ENCODE peak calls at places on chromosomes 4 and X, in ten cellular contexts. N is lung; I is HL-60; E is aorta; X is H9; C is caudate nucleus; A is breast epithelium; J is CD4-positive, alpha-beta T cell; O is AG04450; U is HCT116. Q is an unnamed sample.

GRCh38 chr4:156998500-156999174 is 27.0 kb upstream of the PDGFC start:
- DNase-seq in O (no peak), C (no peak), X (peak), A (no peak), N (no peak), U (no peak), J (no peak), E (no peak), I (no peak), Q (no peak)

GRCh38 chr4:101682946-101683345 is 107.6 kb upstream of the BANK1 start:
- DNase-seq in O (no peak), C (no peak), N (no peak), E (no peak), X (no peak), J (no peak), I (no peak), U (no peak), A (no peak), Q (no peak)

GRCh38 chrX:3713937-3714434 is 537 bp upstream of the PRKX start:
- DNase-seq in E (no peak), C (no peak), O (no peak), N (no peak), A (no peak), I (peak), X (peak), U (no peak), J (no peak), Q (no peak)

GRCh38 chr4:112819729-112820128 is 182.8 kb downstream of the LARP7 start:
- DNase-seq in E (no peak), U (no peak), I (no peak), J (no peak), X (no peak), O (no peak), A (no peak), N (no peak), C (no peak), Q (no peak)

GRCh38 chrX:17759990-17760389 is 22.7 kb downstream of the SCML1 start:
- DNase-seq in C (no peak), O (no peak), U (no peak), X (no peak), I (no peak), E (no peak), N (no peak), A (no peak), J (no peak), Q (no peak)

GRCh38 chr4:40178672-40179071 is 18.2 kb upstream of the RHOH start:
- DNase-seq in X (no peak), O (no peak), N (no peak), J (no peak), E (no peak), C (no peak), I (no peak), A (no peak), U (no peak), Q (no peak)

GRCh38 chrX:121010218-121010617 is 24.7 kb upstream of the CT47A1 start:
- DNase-seq in X (no peak), E (no peak), U (no peak), J (no peak), I (no peak), A (no peak), N (no peak), O (no peak), C (no peak), Q (peak)

GRCh38 chr4:150176559-150176958 is 98.3 kb downstream of the DCLK2 start:
- DNase-seq in X (no peak), E (no peak), A (no peak), I (no peak), O (peak), U (no peak), N (no peak), C (no peak), J (no peak), Q (no peak)

GRCh38 chr4:143558823-143559756 is 45.6 kb downstream of the SMARCA5 start:
- DNase-seq in U (no peak), I (peak), O (no peak), A (peak), N (peak), E (peak), X (peak), C (no peak), J (peak), Q (no peak)

GRCh38 chr4:121139533-121140222 is 24.4 kb downstream of the TNIP3 start:
- DNase-seq in O (peak), A (no peak), X (no peak), U (no peak), J (no peak), E (no peak), I (no peak), C (no peak), N (no peak), Q (no peak)

GRCh38 chr4:601612-602558 is 23.5 kb upstream of the PDE6B start:
- DNase-seq in U (no peak), X (no peak), J (no peak), A (no peak), O (no peak), C (no peak), I (no peak), E (no peak), N (no peak), Q (no peak)

GRCh38 chr4:128322311-128322710 is 34.7 kb upstream of the PGRMC2 start:
- DNase-seq in U (no peak), O (no peak), J (no peak), C (no peak), X (no peak), A (no peak), I (no peak), E (no peak), N (no peak), Q (no peak)

GRCh38 chrX:10981491-10981890 is 129.6 kb upstream of the HCCS start:
- DNase-seq in J (no peak), X (no peak), N (no peak), O (no peak), A (no peak), U (no peak), I (no peak), C (no peak), E (no peak), Q (no peak)

GRCh38 chr4:89469512-89469911 is 161.9 kb upstream of the GPRIN3 start:
- DNase-seq in J (no peak), E (no peak), I (no peak), O (no peak), N (no peak), U (no peak), A (no peak), C (no peak), X (no peak), Q (no peak)

GRCh38 chr4:10889819-10890218 is 205.3 kb upstream of the CLNK start:
- DNase-seq in J (no peak), C (no peak), U (no peak), A (no peak), I (no peak), X (no peak), E (no peak), O (no peak), N (no peak), Q (no peak)

GRCh38 chrX:110741213-110741796 is 54.3 kb downstream of the CHRDL1 start:
- DNase-seq in E (no peak), A (no peak), O (no peak), I (no peak), U (no peak), X (peak), J (no peak), C (no peak), N (no peak), Q (no peak)

GRCh38 chr4:7960017-7960789 is 20.5 kb upstream of the AFAP1 start:
- DNase-seq in C (no peak), O (no peak), J (no peak), E (no peak), A (no peak), I (no peak), X (no peak), N (no peak), U (no peak), Q (no peak)

GRCh38 chrX:9876205-9876604 is 90.0 kb downstream of the SHROOM2 start:
- DNase-seq in I (no peak), J (no peak), O (no peak), N (no peak), U (no peak), X (no peak), C (no peak), A (no peak), E (no peak), Q (no peak)

GRCh38 chrX:24928114-24928513 is 87.7 kb downstream of the ARX start:
- DNase-seq in J (no peak), A (no peak), N (no peak), C (no peak), I (no peak), U (no peak), O (no peak), X (no peak), E (no peak), Q (no peak)

GRCh38 chr4:143215873-143216272 is 31.2 kb downstream of the USP38 start:
- DNase-seq in I (no peak), O (no peak), U (no peak), A (no peak), X (no peak), C (no peak), N (no peak), E (no peak), J (no peak), Q (no peak)

GRCh38 chr4:83022724-83023427 is 12.1 kb upstream of the COPS4 start:
- DNase-seq in U (no peak), J (no peak), O (no peak), N (no peak), I (peak), X (no peak), A (no peak), E (no peak), C (no peak), Q (no peak)

GRCh38 chr4:1910643-1911042 is 39.5 kb downstream of the NSD2 start:
- DNase-seq in J (no peak), O (peak), X (peak), N (no peak), A (no peak), C (no peak), I (peak), U (no peak), E (no peak), Q (peak)

GRCh38 chr4:124173892-124174291 is 538.6 kb downstream of the ANKRD50 start:
- DNase-seq in C (no peak), I (no peak), N (no peak), A (no peak), U (no peak), E (no peak), J (no peak), X (no peak), O (no peak), Q (no peak)

GRCh38 chr4:77861500-77861899 is 1.1 kb upstream of the MRPL1 start:
- DNase-seq in U (no peak), N (no peak), I (no peak), E (no peak), X (no peak), J (no peak), A (no peak), C (no peak), O (no peak), Q (no peak)

GRCh38 chrX:140190441-140191108 is 225.3 kb upstream of the CXorf66 start:
- DNase-seq in C (no peak), O (no peak), J (no peak), I (no peak), A (no peak), N (no peak), E (no peak), X (no peak), U (no peak), Q (no peak)

GRCh38 chr4:1549638-1550035 is 134.5 kb downstream of the FAM53A start:
- DNase-seq in A (no peak), J (no peak), U (no peak), N (no peak), E (no peak), C (no peak), X (no peak), O (no peak), I (no peak), Q (no peak)

GRCh38 chr4:185293202-185293601 is 83.8 kb downstream of the SNX25 start:
- DNase-seq in J (no peak), N (no peak), C (no peak), O (no peak), E (no peak), I (no peak), A (no peak), U (no peak), X (no peak), Q (no peak)

GRCh38 chr4:124631760-124632159 is 80.8 kb downstream of the ANKRD50 start:
- DNase-seq in E (no peak), I (no peak), O (peak), C (no peak), U (peak), N (peak), A (peak), J (no peak), X (no peak), Q (no peak)

GRCh38 chr4:87057835-87058234 is 123.0 kb downstream of the AFF1 start:
- DNase-seq in X (no peak), A (no peak), I (no peak), J (no peak), E (no peak), C (no peak), O (no peak), U (no peak), N (no peak), Q (no peak)
- H3K27ac ChIP-seq in X (no peak), A (peak), I (no peak), J (no peak), E (peak), C (no peak), O (no peak), U (no peak), N (peak), Q (no peak)

GRCh38 chr4:18882468-18882867 is 860.9 kb upstream of the LCORL start:
- DNase-seq in X (no peak), O (peak), A (no peak), N (no peak), E (no peak), I (no peak), C (no peak), J (no peak), U (peak), Q (no peak)
- H3K27ac ChIP-seq in X (no peak), O (peak), A (no peak), N (no peak), E (no peak), I (no peak), C (no peak), J (no peak), U (peak), Q (no peak)

GRCh38 chr4:147286846-147287587 is 193.9 kb upstream of the EDNRA start:
- DNase-seq in U (no peak), X (no peak), A (no peak), J (no peak), N (no peak), O (peak), C (no peak), E (no peak), I (no peak), Q (no peak)
- H3K27ac ChIP-seq in U (no peak), X (no peak), A (peak), J (no peak), N (no peak), O (no peak), C (no peak), E (no peak), I (no peak), Q (no peak)

GRCh38 chrX:49225858-49226257 is 7.3 kb downstream of the CACNA1F start:
- DNase-seq in I (no peak), C (no peak), J (no peak), O (no peak), X (no peak), E (no peak), N (no peak), A (no peak), U (no peak), Q (no peak)
- H3K27ac ChIP-seq in I (no peak), C (no peak), J (no peak), O (no peak), X (no peak), E (no peak), N (no peak), A (no peak), U (no peak), Q (no peak)

GRCh38 chr4:158171456-158171790 is 1.4 kb downstream of the GASK1B start:
- DNase-seq in A (no peak), C (no peak), U (no peak), O (no peak), N (no peak), J (no peak), X (no peak), I (no peak), E (no peak), Q (no peak)
- H3K27ac ChIP-seq in A (peak), C (peak), U (no peak), O (no peak), N (peak), J (no peak), X (no peak), I (no peak), E (peak), Q (peak)

GRCh38 chrX:19566359-19567141 is 51.2 kb upstream of the MAP3K15 start:
- DNase-seq in U (no peak), A (no peak), J (no peak), X (no peak), C (no peak), N (no peak), I (peak), O (peak), E (no peak), Q (no peak)
- H3K27ac ChIP-seq in U (no peak), A (no peak), J (no peak), X (no peak), C (no peak), N (peak), I (peak), O (peak), E (no peak), Q (no peak)

GRCh38 chr4:152680988-152681731 is 1.4 kb upstream of the TMEM154 start:
- DNase-seq in U (no peak), N (no peak), I (no peak), E (no peak), J (no peak), C (no peak), A (no peak), O (no peak), X (no peak), Q (no peak)
- H3K27ac ChIP-seq in U (no peak), N (no peak), I (no peak), E (no peak), J (no peak), C (no peak), A (no peak), O (no peak), X (no peak), Q (no peak)

GRCh38 chrX:130174937-130175336 is 3.2 kb downstream of the RAB33A start:
- DNase-seq in U (no peak), O (no peak), I (no peak), X (no peak), A (no peak), N (no peak), C (no peak), J (no peak), E (no peak), Q (no peak)
- H3K27ac ChIP-seq in U (no peak), O (no peak), I (no peak), X (no peak), A (no peak), N (no peak), C (no peak), J (no peak), E (no peak), Q (no peak)

GRCh38 chr4:67438975-67439374 is 106.3 kb downstream of the CENPC start:
- DNase-seq in C (no peak), U (no peak), I (no peak), N (no peak), A (no peak), E (no peak), O (no peak), X (no peak), J (no peak), Q (no peak)

GRCh38 chr4:67436742-67437141 is 108.6 kb downstream of the CENPC start:
- DNase-seq in I (no peak), A (no peak), N (no peak), U (no peak), O (no peak), C (no peak), E (no peak), X (no peak), J (no peak), Q (no peak)

GRCh38 chr4:67437974-67438713 is 107.2 kb downstream of the CENPC start:
- DNase-seq in N (no peak), U (no peak), C (no peak), O (peak), X (no peak), A (no peak), E (no peak), J (no peak), I (peak), Q (no peak)
- H3K27ac ChIP-seq in N (no peak), U (no peak), C (no peak), O (no peak), X (no peak), A (no peak), E (no peak), J (no peak), I (no peak), Q (peak)

Q was measured in substantia nigra.